ENCODE peak calls at places on chromosomes 6 and 20, in five cellular contexts. M is choroid plexus epithelial cell, D is GM20000, K is activated B cell treated with CpG ODN at 0.5 μM for 24 hours, B is AG10803. W is an unnamed sample.

GRCh38 chr6:100464910-100465700 is at the start of gene SIM1:
- DNase-seq in M (peak), K (no peak), D (peak), B (peak), W (peak)

GRCh38 chr6:30954631-30955366 is 14.0 kb downstream of the MUCL3 start:
- DNase-seq in M (no peak), K (no peak), B (no peak), D (no peak), W (no peak)

GRCh38 chr6:68086199-68086598 is 548.9 kb upstream of the ADGRB3 start:
- DNase-seq in K (no peak), B (no peak), M (no peak), D (no peak), W (no peak)

GRCh38 chr6:170135461-170135820 is 155.4 kb downstream of the DLL1 start:
- DNase-seq in M (no peak), D (no peak), K (no peak), B (no peak), W (no peak)

GRCh38 chr20:17685168-17685567 is 3.1 kb upstream of the RRBP1 start:
- DNase-seq in M (no peak), B (no peak), K (no peak), D (no peak), W (no peak)

GRCh38 chr6:122666418-122666817 is 56.2 kb downstream of the PKIB start:
- DNase-seq in B (no peak), M (no peak), D (no peak), K (no peak), W (no peak)

GRCh38 chr6:83270971-83271714 is 78.0 kb downstream of the RWDD2A start:
- DNase-seq in M (peak), K (no peak), B (peak), D (no peak), W (no peak)

GRCh38 chr6:167573461-167574215 is 248.8 kb downstream of the TTLL2 start:
- DNase-seq in B (no peak), K (no peak), D (no peak), M (no peak), W (peak)

GRCh38 chr6:79030023-79030422 is 48.0 kb downstream of the PHIP start:
- DNase-seq in B (no peak), D (no peak), K (no peak), M (no peak), W (no peak)

GRCh38 chr6:21752054-21752811 is 158.7 kb downstream of the SOX4 start:
- DNase-seq in B (peak), D (no peak), M (no peak), K (no peak), W (no peak)

GRCh38 chr6:66849843-66850242 is 1142.8 kb upstream of the EYS start:
- DNase-seq in K (no peak), B (no peak), D (no peak), M (no peak), W (no peak)

GRCh38 chr6:158476389-158476788 is 83.5 kb upstream of the TMEM181 start:
- DNase-seq in B (no peak), D (no peak), K (no peak), M (no peak), W (no peak)

GRCh38 chr6:27178001-27178730 is 69.3 kb upstream of the PRSS16 start:
- DNase-seq in B (peak), D (peak), K (no peak), M (peak), W (no peak)

GRCh38 chr6:158417760-158418098 is 105.5 kb downstream of the TULP4 start:
- DNase-seq in B (peak), D (no peak), K (no peak), M (peak), W (no peak)

GRCh38 chr6:107989166-107990094 is 31.4 kb upstream of the SEC63 start:
- DNase-seq in K (no peak), M (no peak), D (no peak), B (no peak), W (no peak)

GRCh38 chr6:154606457-154606856 is 96.0 kb upstream of the CNKSR3 start:
- DNase-seq in D (peak), B (no peak), K (peak), M (no peak), W (no peak)

GRCh38 chr6:122005661-122006060 is 393.8 kb upstream of the HSF2 start:
- DNase-seq in M (peak), K (no peak), D (no peak), B (no peak), W (no peak)

GRCh38 chr6:133610974-133611373 is 277.9 kb upstream of the TCF21 start:
- DNase-seq in B (peak), M (peak), D (no peak), K (no peak), W (no peak)

GRCh38 chr6:10398439-10399218 is 16.2 kb downstream of the TFAP2A start:
- DNase-seq in K (no peak), B (no peak), D (no peak), M (no peak), W (no peak)

GRCh38 chr6:125123468-125124249 is 29.9 kb upstream of the TPD52L1 start:
- DNase-seq in K (no peak), M (peak), B (no peak), D (no peak), W (no peak)

GRCh38 chr20:10253750-10254149 is 35.1 kb downstream of the SNAP25 start:
- DNase-seq in B (no peak), D (no peak), M (no peak), K (no peak), W (no peak)

GRCh38 chr6:112156694-112157093 is 69.3 kb downstream of the FAM229B start:
- DNase-seq in M (no peak), B (no peak), D (no peak), K (no peak), W (no peak)

GRCh38 chr20:40090236-40090635 is 598.8 kb downstream of the MAFB start:
- DNase-seq in B (no peak), K (no peak), D (no peak), M (no peak), W (no peak)

GRCh38 chr20:58075980-58076749 is 152.3 kb downstream of the ANKRD60 start:
- DNase-seq in M (no peak), D (no peak), B (peak), K (no peak), W (no peak)

GRCh38 chr6:42532038-42532669 is 31.7 kb upstream of the UBR2 start:
- DNase-seq in K (no peak), M (peak), D (peak), B (peak), W (no peak)

GRCh38 chr20:63065911-63066310 is 59.1 kb upstream of the BHLHE23 start:
- DNase-seq in B (no peak), D (no peak), K (no peak), M (no peak), W (no peak)

GRCh38 chr6:75204222-75204958 is 1.5 kb downstream of the COL12A1 start:
- DNase-seq in M (peak), B (peak), D (peak), K (no peak), W (no peak)

GRCh38 chr6:2103644-2104523 is 141.5 kb downstream of the GMDS start:
- DNase-seq in D (peak), M (peak), K (no peak), B (peak), W (no peak)

GRCh38 chr6:150144294-150144868 is 1.5 kb downstream of the PPP1R14C start:
- DNase-seq in B (peak), M (no peak), D (no peak), K (no peak), W (no peak)

GRCh38 chr20:51696304-51697118 is 71.7 kb downstream of the ATP9A start:
- DNase-seq in B (no peak), D (no peak), M (peak), K (no peak), W (no peak)

GRCh38 chr6:113982055-113982550 is 11.2 kb upstream of the HDAC2 start:
- DNase-seq in B (no peak), M (no peak), D (no peak), K (no peak), W (no peak)

GRCh38 chr6:108661430-108661829 is 100.7 kb downstream of the FOXO3 start:
- DNase-seq in K (no peak), M (peak), B (peak), D (no peak), W (no peak)

GRCh38 chr6:6577736-6578135 is 10.8 kb upstream of the LY86 start:
- DNase-seq in D (no peak), K (no peak), M (no peak), B (no peak), W (no peak)

GRCh38 chr20:7926767-7927166 is 13.5 kb downstream of the HAO1 start:
- DNase-seq in B (peak), K (no peak), D (no peak), M (peak), W (no peak)
- TF ChIP-seq CTCF in B (peak), K (no peak), D (no peak), M (peak), W (peak)

GRCh38 chr20:36065427-36065998 is 89.0 kb upstream of the EPB41L1 start:
- DNase-seq in B (no peak), M (no peak), K (no peak), D (no peak), W (no peak)
- TF ChIP-seq CTCF in B (no peak), M (no peak), K (no peak), D (no peak), W (no peak)

GRCh38 chr6:162681447-162681846 is 46.1 kb downstream of the PRKN start:
- DNase-seq in D (no peak), M (no peak), B (no peak), K (no peak), W (no peak)

GRCh38 chr6:162684033-162684432 is 43.5 kb downstream of the PRKN start:
- DNase-seq in K (no peak), B (no peak), M (no peak), D (no peak), W (no peak)

GRCh38 chr6:162684961-162685360 is 42.6 kb downstream of the PRKN start:
- DNase-seq in B (no peak), D (no peak), M (no peak), K (no peak), W (no peak)

GRCh38 chr6:162680367-162680766 is 47.2 kb downstream of the PRKN start:
- DNase-seq in B (no peak), M (no peak), D (no peak), K (no peak), W (no peak)

DNA sequence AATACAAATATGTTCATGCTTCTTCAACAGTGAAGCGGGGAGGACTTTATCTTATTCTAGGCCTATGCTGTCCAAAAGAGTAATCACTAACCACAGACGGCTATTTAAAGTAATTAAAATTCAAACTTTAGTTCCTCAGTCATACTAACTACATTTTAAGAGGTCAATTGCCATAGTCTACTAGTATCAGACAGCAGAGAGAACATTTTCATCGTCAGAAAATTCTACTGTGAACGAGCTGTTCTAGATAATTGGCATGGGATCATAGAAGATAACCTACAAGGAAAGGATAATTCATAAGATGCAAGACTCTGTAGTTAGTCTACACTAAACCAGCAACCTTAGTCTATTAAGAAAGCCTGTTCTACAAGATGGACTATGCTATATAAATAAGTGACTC is 44.4 kb downstream of the PRKN start:
- DNase-seq in B (no peak), M (no peak), K (no peak), D (no peak), W (no peak)
- TF ChIP-seq CTCF in B (no peak), M (no peak), K (no peak), D (no peak), W (no peak)

DNA sequence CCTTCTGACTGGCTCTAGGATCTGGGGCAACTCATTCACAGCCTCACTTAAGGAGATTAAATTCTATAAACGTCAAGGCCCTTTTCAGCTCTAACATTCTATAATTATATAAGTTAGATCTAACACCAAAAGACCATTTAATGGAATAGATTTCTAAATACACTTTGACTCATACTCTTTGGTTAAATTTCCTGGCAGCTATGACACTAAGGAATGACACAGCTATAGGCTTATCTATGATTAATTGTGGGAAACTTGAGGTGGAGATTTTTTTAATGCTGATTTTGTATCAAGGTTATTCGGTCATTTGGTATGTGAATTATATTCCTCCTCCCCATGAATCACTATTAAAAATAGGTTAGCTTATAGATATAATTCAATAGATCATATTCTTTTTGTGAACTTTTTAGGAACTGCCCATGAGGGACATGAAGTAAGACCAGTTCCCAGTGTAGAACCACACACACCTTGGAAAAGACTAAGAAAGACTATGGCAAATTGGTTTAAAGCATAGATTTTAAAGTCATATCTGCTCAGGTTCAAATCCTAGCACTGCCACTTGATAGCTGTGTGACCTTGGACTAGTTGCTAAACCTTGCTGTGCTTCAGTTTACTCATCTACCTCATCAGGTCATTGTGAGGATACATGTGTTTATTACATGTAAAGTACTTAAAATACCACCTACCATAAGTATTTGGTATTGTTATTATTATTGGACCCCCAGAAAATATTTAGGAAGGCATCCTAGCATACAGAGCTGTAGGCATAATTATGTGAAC is 116.0 kb downstream of the CRYBG1 start:
- DNase-seq in K (no peak), M (peak), B (peak), D (no peak), W (no peak)
- TF ChIP-seq CTCF in K (no peak), M (no peak), B (no peak), D (no peak), W (no peak)

DNA sequence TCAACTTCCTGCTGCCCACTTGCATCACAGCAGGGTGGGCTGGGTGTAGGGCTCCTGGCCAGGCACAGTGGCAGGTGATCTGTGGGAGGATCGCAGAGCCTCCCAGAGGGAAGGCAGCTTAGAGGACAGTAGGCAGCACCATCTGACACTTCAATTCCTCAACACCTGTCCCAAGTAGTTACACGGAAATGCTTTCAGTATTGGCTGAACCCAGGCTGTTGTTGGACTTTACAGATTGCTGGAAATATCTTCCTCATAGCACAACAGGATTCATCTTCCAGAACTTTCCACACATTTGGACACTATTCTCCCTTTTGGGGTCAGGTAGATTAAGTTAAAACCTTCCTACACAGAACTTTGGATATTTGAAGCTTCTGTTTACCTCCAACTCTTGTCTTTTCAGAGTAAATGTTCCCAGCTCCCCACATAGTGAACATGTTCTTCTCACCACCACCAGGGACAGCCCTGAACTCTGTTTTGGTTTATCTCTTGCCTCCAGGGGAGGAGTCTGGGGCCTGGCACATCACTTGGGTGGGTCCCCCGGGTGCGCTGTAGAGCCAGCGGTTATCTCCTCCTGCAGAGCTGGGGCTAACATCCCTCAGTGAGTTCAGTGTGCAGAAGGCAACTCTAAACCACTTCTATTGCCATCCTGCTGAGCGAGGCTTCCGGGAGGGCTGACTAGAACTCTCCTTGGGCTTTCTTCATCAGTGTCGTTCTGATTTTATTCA is 3.5 kb upstream of the SLC22A2 start:
- DNase-seq in D (no peak), K (no peak), M (peak), B (no peak), W (no peak)
- TF ChIP-seq CTCF in D (no peak), K (no peak), M (peak), B (no peak), W (peak)

GRCh38 chr20:62046431-62046830 is 19.2 kb downstream of the TAF4 start:
- DNase-seq in D (no peak), M (no peak), B (no peak), K (no peak), W (no peak)
- TF ChIP-seq CTCF in D (no peak), M (no peak), B (no peak), K (no peak), W (no peak)

GRCh38 chr6:38339914-38340313 is 299.8 kb downstream of the BTBD9 start:
- DNase-seq in D (no peak), M (no peak), B (no peak), K (no peak), W (no peak)

GRCh38 chr6:38341501-38341900 is 298.2 kb downstream of the BTBD9 start:
- DNase-seq in K (no peak), D (no peak), B (peak), M (no peak), W (no peak)

GRCh38 chr6:38336922-38337321 is 302.8 kb downstream of the BTBD9 start:
- DNase-seq in K (no peak), M (no peak), B (no peak), D (no peak), W (no peak)

DNA sequence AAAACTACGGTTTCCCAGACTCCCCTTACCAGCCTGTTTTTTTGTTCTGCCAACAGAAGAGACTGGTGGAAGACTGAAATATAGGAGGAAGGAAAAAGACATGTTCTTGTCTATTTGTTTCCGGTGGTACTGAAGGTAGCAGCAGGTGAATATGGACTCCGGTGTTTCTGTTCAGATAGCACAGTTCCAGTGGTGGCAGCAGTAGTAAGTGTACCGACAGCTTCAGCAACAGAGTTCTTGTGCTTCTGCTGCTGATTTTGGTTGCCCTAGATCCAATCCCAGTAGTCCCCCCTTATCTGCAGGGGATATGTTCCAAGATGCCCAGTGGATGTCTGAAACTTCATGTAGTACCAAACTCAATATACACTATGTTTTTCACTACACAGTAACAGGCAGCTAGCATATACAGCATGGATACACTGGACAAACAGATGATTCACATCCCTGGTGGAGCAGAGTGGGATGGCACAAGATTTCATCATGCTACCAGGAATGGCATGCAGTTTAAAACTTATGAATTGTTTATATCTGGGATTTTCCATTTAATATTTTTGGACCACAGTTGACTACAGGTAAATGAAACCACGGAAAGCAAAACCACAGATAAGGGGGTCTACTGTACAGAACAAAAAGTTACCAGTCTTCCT is 301.8 kb downstream of the BTBD9 start:
- DNase-seq in B (peak), M (peak), K (no peak), D (no peak), W (no peak)
- TF ChIP-seq CTCF in B (peak), M (peak), K (no peak), D (no peak), W (peak)

DNA sequence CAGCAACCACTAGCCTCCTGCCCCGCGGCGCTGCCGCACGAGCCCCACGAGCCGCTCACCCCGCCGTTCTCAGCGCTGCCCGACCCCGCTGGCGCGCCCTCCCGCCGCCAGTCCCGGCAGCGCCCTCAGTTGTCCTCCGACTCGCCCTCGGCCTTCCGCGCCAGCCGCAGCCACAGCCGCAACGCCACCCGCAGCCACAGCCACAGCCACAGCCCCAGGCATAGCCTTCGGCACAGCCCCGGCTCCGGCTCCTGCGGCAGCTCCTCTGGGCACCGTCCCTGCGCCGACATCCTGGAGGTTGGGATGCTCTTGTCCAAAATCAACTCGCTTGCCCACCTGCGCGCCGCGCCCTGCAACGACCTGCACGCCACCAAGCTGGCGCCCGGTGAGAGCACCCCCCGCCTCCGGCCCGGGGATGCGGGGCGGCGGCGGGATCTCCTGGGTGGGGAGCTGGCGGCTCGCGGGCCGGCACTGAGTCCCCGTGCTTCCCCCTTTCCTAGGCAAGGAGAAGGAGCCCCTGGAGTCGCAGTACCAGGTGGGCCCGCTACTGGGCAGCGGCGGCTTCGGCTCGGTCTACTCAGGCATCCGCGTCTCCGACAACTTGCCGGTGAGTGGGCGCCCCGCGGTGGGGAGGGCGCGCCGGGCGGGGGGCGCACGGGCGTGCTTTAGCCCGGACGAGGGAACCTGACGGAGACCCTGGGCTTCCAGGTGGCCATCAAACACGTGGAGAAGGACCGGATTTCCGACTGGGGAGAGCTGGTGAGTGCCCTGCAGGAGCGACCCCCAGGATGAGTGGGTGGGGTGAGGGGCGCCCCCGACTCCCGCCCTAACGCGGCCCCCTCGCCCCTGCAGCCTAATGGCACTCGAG is 555 bp downstream of the PIM1 start:
- DNase-seq in B (peak), M (peak), D (peak), K (peak), W (peak)
- TF ChIP-seq CTCF in B (peak), M (no peak), D (peak), K (no peak), W (peak)

GRCh38 chr6:140669321-140669720 is 1294.9 kb upstream of the CITED2 start:
- DNase-seq in D (no peak), M (peak), K (no peak), B (peak), W (no peak)

GRCh38 chr6:140670013-140670412 is 1295.6 kb upstream of the CITED2 start:
- DNase-seq in K (no peak), B (peak), D (no peak), M (peak), W (no peak)

GRCh38 chr6:140671926-140672325 is 1297.5 kb upstream of the CITED2 start:
- DNase-seq in B (no peak), K (no peak), M (peak), D (no peak), W (no peak)
- TF ChIP-seq CTCF in B (no peak), K (no peak), M (peak), D (no peak), W (no peak)

W was measured in type B pancreatic cell.